ENCODE peak calls at places on chromosomes 13 and 19, in six cellular contexts. One of them, this sample, is unnamed.

GRCh38 chr13:102693781-102694180 is 1.1 kb downstream of the METTL21C start:
- DNase-seq in mesothelial cell of epicardium: no peak
- DNase-seq in natural killer cell: no peak
- DNase-seq in stimulated activated CD8-positive, alpha-beta memory T cell treated with anti-CD3 and anti-CD28 coated beads, Interleukin-4, amount 100 ng/mL, for 48 hours: no peak
- DNase-seq in stimulated activated CD4-positive, alpha-beta T cell treated with anti-CD3 and anti-CD28 coated beads, Interleukin-4, amount 100 ng/mL, for 1 hour: no peak
- DNase-seq in pulmonary artery endothelial cell: no peak
- DNase-seq in this sample: no peak

GRCh38 chr19:49920624-49921363 is 8.2 kb upstream of the ATF5 start:
- DNase-seq in stimulated activated CD8-positive, alpha-beta memory T cell treated with anti-CD3 and anti-CD28 coated beads, Interleukin-4, amount 100 ng/mL, for 48 hours: no peak
- DNase-seq in natural killer cell: no peak
- DNase-seq in pulmonary artery endothelial cell: no peak
- DNase-seq in mesothelial cell of epicardium: no peak
- DNase-seq in stimulated activated CD4-positive, alpha-beta T cell treated with anti-CD3 and anti-CD28 coated beads, Interleukin-4, amount 100 ng/mL, for 1 hour: no peak
- DNase-seq in this sample: no peak

GRCh38 chr19:30696514-30696913 is 324.3 kb downstream of the ZNF536 start:
- DNase-seq in mesothelial cell of epicardium: no peak
- DNase-seq in stimulated activated CD8-positive, alpha-beta memory T cell treated with anti-CD3 and anti-CD28 coated beads, Interleukin-4, amount 100 ng/mL, for 48 hours: no peak
- DNase-seq in natural killer cell: no peak
- DNase-seq in stimulated activated CD4-positive, alpha-beta T cell treated with anti-CD3 and anti-CD28 coated beads, Interleukin-4, amount 100 ng/mL, for 1 hour: no peak
- DNase-seq in pulmonary artery endothelial cell: no peak
- DNase-seq in this sample: no peak

GRCh38 chr19:48490980-48491792 is 20.4 kb downstream of the LMTK3 start:
- DNase-seq in mesothelial cell of epicardium: no peak
- DNase-seq in natural killer cell: peak; percentile 47
- DNase-seq in pulmonary artery endothelial cell: no peak
- DNase-seq in stimulated activated CD4-positive, alpha-beta T cell treated with anti-CD3 and anti-CD28 coated beads, Interleukin-4, amount 100 ng/mL, for 1 hour: peak; percentile 51
- DNase-seq in stimulated activated CD8-positive, alpha-beta memory T cell treated with anti-CD3 and anti-CD28 coated beads, Interleukin-4, amount 100 ng/mL, for 48 hours: peak; percentile 65
- DNase-seq in this sample: no peak

GRCh38 chr19:31980851-31981250 is 364.6 kb upstream of the ZNF507 start:
- DNase-seq in stimulated activated CD8-positive, alpha-beta memory T cell treated with anti-CD3 and anti-CD28 coated beads, Interleukin-4, amount 100 ng/mL, for 48 hours: no peak
- DNase-seq in stimulated activated CD4-positive, alpha-beta T cell treated with anti-CD3 and anti-CD28 coated beads, Interleukin-4, amount 100 ng/mL, for 1 hour: no peak
- DNase-seq in natural killer cell: no peak
- DNase-seq in pulmonary artery endothelial cell: no peak
- DNase-seq in mesothelial cell of epicardium: no peak
- DNase-seq in this sample: no peak

GRCh38 chr13:113724016-113724758 is 34.8 kb upstream of the TMEM255B start:
- DNase-seq in natural killer cell: no peak
- DNase-seq in stimulated activated CD4-positive, alpha-beta T cell treated with anti-CD3 and anti-CD28 coated beads, Interleukin-4, amount 100 ng/mL, for 1 hour: no peak
- DNase-seq in stimulated activated CD8-positive, alpha-beta memory T cell treated with anti-CD3 and anti-CD28 coated beads, Interleukin-4, amount 100 ng/mL, for 48 hours: no peak
- DNase-seq in mesothelial cell of epicardium: peak; percentile 13
- DNase-seq in pulmonary artery endothelial cell: no peak
- DNase-seq in this sample: no peak

GRCh38 chr19:55383789-55384575 is at the start of gene TMEM238:
- DNase-seq in stimulated activated CD4-positive, alpha-beta T cell treated with anti-CD3 and anti-CD28 coated beads, Interleukin-4, amount 100 ng/mL, for 1 hour: peak; percentile 58
- DNase-seq in pulmonary artery endothelial cell: peak; percentile 29
- DNase-seq in stimulated activated CD8-positive, alpha-beta memory T cell treated with anti-CD3 and anti-CD28 coated beads, Interleukin-4, amount 100 ng/mL, for 48 hours: peak; percentile 72
- DNase-seq in natural killer cell: peak; percentile 47
- DNase-seq in mesothelial cell of epicardium: no peak
- DNase-seq in this sample: peak; percentile 77

GRCh38 chr19:45391871-45392665 is 12.8 kb downstream of the PPP1R13L start:
- DNase-seq in pulmonary artery endothelial cell: no peak
- DNase-seq in stimulated activated CD8-positive, alpha-beta memory T cell treated with anti-CD3 and anti-CD28 coated beads, Interleukin-4, amount 100 ng/mL, for 48 hours: no peak
- DNase-seq in stimulated activated CD4-positive, alpha-beta T cell treated with anti-CD3 and anti-CD28 coated beads, Interleukin-4, amount 100 ng/mL, for 1 hour: no peak
- DNase-seq in mesothelial cell of epicardium: no peak
- DNase-seq in natural killer cell: no peak
- DNase-seq in this sample: no peak

GRCh38 chr13:46905249-46905648 is 8.4 kb upstream of the HTR2A start:
- DNase-seq in stimulated activated CD8-positive, alpha-beta memory T cell treated with anti-CD3 and anti-CD28 coated beads, Interleukin-4, amount 100 ng/mL, for 48 hours: no peak
- DNase-seq in stimulated activated CD4-positive, alpha-beta T cell treated with anti-CD3 and anti-CD28 coated beads, Interleukin-4, amount 100 ng/mL, for 1 hour: no peak
- DNase-seq in mesothelial cell of epicardium: no peak
- DNase-seq in pulmonary artery endothelial cell: no peak
- DNase-seq in natural killer cell: no peak
- DNase-seq in this sample: no peak

GRCh38 chr19:37914908-37915307 is 7.9 kb downstream of the SIPA1L3 start:
- DNase-seq in pulmonary artery endothelial cell: no peak
- DNase-seq in natural killer cell: no peak
- DNase-seq in stimulated activated CD4-positive, alpha-beta T cell treated with anti-CD3 and anti-CD28 coated beads, Interleukin-4, amount 100 ng/mL, for 1 hour: no peak
- DNase-seq in stimulated activated CD8-positive, alpha-beta memory T cell treated with anti-CD3 and anti-CD28 coated beads, Interleukin-4, amount 100 ng/mL, for 48 hours: no peak
- DNase-seq in mesothelial cell of epicardium: no peak
- DNase-seq in this sample: no peak

GRCh38 chr13:36912369-36912768 is 7.7 kb downstream of the SMAD9 start:
- DNase-seq in stimulated activated CD8-positive, alpha-beta memory T cell treated with anti-CD3 and anti-CD28 coated beads, Interleukin-4, amount 100 ng/mL, for 48 hours: no peak
- DNase-seq in stimulated activated CD4-positive, alpha-beta T cell treated with anti-CD3 and anti-CD28 coated beads, Interleukin-4, amount 100 ng/mL, for 1 hour: no peak
- DNase-seq in pulmonary artery endothelial cell: no peak
- DNase-seq in natural killer cell: no peak
- DNase-seq in mesothelial cell of epicardium: no peak
- DNase-seq in this sample: peak; percentile 30

GRCh38 chr13:76861859-76862258 is 24.3 kb downstream of the KCTD12 start:
- DNase-seq in mesothelial cell of epicardium: no peak
- DNase-seq in stimulated activated CD8-positive, alpha-beta memory T cell treated with anti-CD3 and anti-CD28 coated beads, Interleukin-4, amount 100 ng/mL, for 48 hours: no peak
- DNase-seq in stimulated activated CD4-positive, alpha-beta T cell treated with anti-CD3 and anti-CD28 coated beads, Interleukin-4, amount 100 ng/mL, for 1 hour: no peak
- DNase-seq in natural killer cell: no peak
- DNase-seq in pulmonary artery endothelial cell: no peak
- DNase-seq in this sample: no peak

GRCh38 chr13:101474419-101474957 is 22.0 kb downstream of the ITGBL1 start:
- DNase-seq in mesothelial cell of epicardium: no peak
- DNase-seq in pulmonary artery endothelial cell: no peak
- DNase-seq in natural killer cell: no peak
- DNase-seq in stimulated activated CD4-positive, alpha-beta T cell treated with anti-CD3 and anti-CD28 coated beads, Interleukin-4, amount 100 ng/mL, for 1 hour: no peak
- DNase-seq in stimulated activated CD8-positive, alpha-beta memory T cell treated with anti-CD3 and anti-CD28 coated beads, Interleukin-4, amount 100 ng/mL, for 48 hours: no peak
- DNase-seq in this sample: no peak

GRCh38 chr13:46160065-46160464 is 21.9 kb downstream of the LCP1 start:
- DNase-seq in stimulated activated CD4-positive, alpha-beta T cell treated with anti-CD3 and anti-CD28 coated beads, Interleukin-4, amount 100 ng/mL, for 1 hour: no peak
- DNase-seq in stimulated activated CD8-positive, alpha-beta memory T cell treated with anti-CD3 and anti-CD28 coated beads, Interleukin-4, amount 100 ng/mL, for 48 hours: no peak
- DNase-seq in pulmonary artery endothelial cell: no peak
- DNase-seq in natural killer cell: no peak
- DNase-seq in mesothelial cell of epicardium: no peak
- DNase-seq in this sample: no peak

GRCh38 chr13:40193290-40194203 is 472.9 kb downstream of the FOXO1 start:
- DNase-seq in mesothelial cell of epicardium: no peak
- DNase-seq in stimulated activated CD4-positive, alpha-beta T cell treated with anti-CD3 and anti-CD28 coated beads, Interleukin-4, amount 100 ng/mL, for 1 hour: no peak
- DNase-seq in pulmonary artery endothelial cell: peak; percentile 55
- DNase-seq in stimulated activated CD8-positive, alpha-beta memory T cell treated with anti-CD3 and anti-CD28 coated beads, Interleukin-4, amount 100 ng/mL, for 48 hours: no peak
- DNase-seq in natural killer cell: no peak
- DNase-seq in this sample: peak; percentile 72

GRCh38 chr13:43489168-43489730 is 297.5 kb downstream of the ENOX1 start:
- DNase-seq in mesothelial cell of epicardium: no peak
- DNase-seq in pulmonary artery endothelial cell: no peak
- DNase-seq in stimulated activated CD4-positive, alpha-beta T cell treated with anti-CD3 and anti-CD28 coated beads, Interleukin-4, amount 100 ng/mL, for 1 hour: no peak
- DNase-seq in natural killer cell: no peak
- DNase-seq in stimulated activated CD8-positive, alpha-beta memory T cell treated with anti-CD3 and anti-CD28 coated beads, Interleukin-4, amount 100 ng/mL, for 48 hours: no peak
- DNase-seq in this sample: no peak

GRCh38 chr19:7636691-7637373 is at the start of gene STXBP2:
- DNase-seq in mesothelial cell of epicardium: peak; percentile 76
- DNase-seq in stimulated activated CD4-positive, alpha-beta T cell treated with anti-CD3 and anti-CD28 coated beads, Interleukin-4, amount 100 ng/mL, for 1 hour: peak; percentile 92
- DNase-seq in natural killer cell: peak; percentile 90
- DNase-seq in pulmonary artery endothelial cell: no peak
- DNase-seq in stimulated activated CD8-positive, alpha-beta memory T cell treated with anti-CD3 and anti-CD28 coated beads, Interleukin-4, amount 100 ng/mL, for 48 hours: peak; percentile 93
- DNase-seq in this sample: peak; percentile 23

GRCh38 chr19:18415177-18415867 is 3.9 kb upstream of the SSBP4 start:
- DNase-seq in stimulated activated CD4-positive, alpha-beta T cell treated with anti-CD3 and anti-CD28 coated beads, Interleukin-4, amount 100 ng/mL, for 1 hour: no peak
- DNase-seq in mesothelial cell of epicardium: no peak
- DNase-seq in natural killer cell: no peak
- DNase-seq in pulmonary artery endothelial cell: no peak
- DNase-seq in stimulated activated CD8-positive, alpha-beta memory T cell treated with anti-CD3 and anti-CD28 coated beads, Interleukin-4, amount 100 ng/mL, for 48 hours: no peak
- DNase-seq in this sample: no peak

GRCh38 chr19:409515-410242 is 732 bp upstream of the C2CD4C start:
- DNase-seq in pulmonary artery endothelial cell: no peak
- DNase-seq in stimulated activated CD4-positive, alpha-beta T cell treated with anti-CD3 and anti-CD28 coated beads, Interleukin-4, amount 100 ng/mL, for 1 hour: no peak
- DNase-seq in stimulated activated CD8-positive, alpha-beta memory T cell treated with anti-CD3 and anti-CD28 coated beads, Interleukin-4, amount 100 ng/mL, for 48 hours: no peak
- DNase-seq in natural killer cell: no peak
- DNase-seq in mesothelial cell of epicardium: no peak
- DNase-seq in this sample: no peak

GRCh38 chr19:964116-964520 is 20.0 kb upstream of the WDR18 start:
- DNase-seq in stimulated activated CD4-positive, alpha-beta T cell treated with anti-CD3 and anti-CD28 coated beads, Interleukin-4, amount 100 ng/mL, for 1 hour: no peak
- DNase-seq in pulmonary artery endothelial cell: no peak
- DNase-seq in natural killer cell: no peak
- DNase-seq in mesothelial cell of epicardium: no peak
- DNase-seq in stimulated activated CD8-positive, alpha-beta memory T cell treated with anti-CD3 and anti-CD28 coated beads, Interleukin-4, amount 100 ng/mL, for 48 hours: no peak
- DNase-seq in this sample: no peak

GRCh38 chr19:44644391-44645016 is 794 bp downstream of the PVR start:
- DNase-seq in stimulated activated CD8-positive, alpha-beta memory T cell treated with anti-CD3 and anti-CD28 coated beads, Interleukin-4, amount 100 ng/mL, for 48 hours: peak; percentile 41
- DNase-seq in stimulated activated CD4-positive, alpha-beta T cell treated with anti-CD3 and anti-CD28 coated beads, Interleukin-4, amount 100 ng/mL, for 1 hour: no peak
- DNase-seq in mesothelial cell of epicardium: no peak
- DNase-seq in pulmonary artery endothelial cell: no peak
- DNase-seq in natural killer cell: no peak
- DNase-seq in this sample: peak; percentile 40

This sample was measured in dermis microvascular lymphatic vessel endothelial cell.